ENCODE peak calls at places on chromosomes 1 and 21, in six cellular contexts. I is GM12865, A is stomach, F is astrocyte of the cerebellum, M is psoas muscle, D is RWPE1. K is an unnamed sample.

GRCh38 chr21:36164427-36164784 is 7.8 kb downstream of the DOP1B start:
- DNase-seq in I (no peak), A (peak), F (no peak), M (no peak), D (no peak), K (no peak)

GRCh38 chr1:62068978-62069377 is 125.7 kb upstream of the L1TD1 start:
- DNase-seq in I (no peak), A (no peak), F (no peak), M (no peak), D (peak), K (no peak)

GRCh38 chr1:214791961-214792360 is 189.0 kb downstream of the CENPF start:
- DNase-seq in I (no peak), A (no peak), F (no peak), M (no peak), D (no peak), K (peak)

GRCh38 chr1:179714623-179715022 is 28.5 kb upstream of the FAM163A start:
- DNase-seq in I (no peak), A (no peak), F (no peak), M (no peak), D (no peak), K (no peak)

GRCh38 chr1:30753660-30754123 is 3.9 kb downstream of the LAPTM5 start:
- DNase-seq in I (peak), A (no peak), F (no peak), M (no peak), D (no peak), K (no peak)

GRCh38 chr1:12302798-12303447 is 73.1 kb downstream of the VPS13D start:
- DNase-seq in I (no peak), A (no peak), F (peak), M (no peak), D (no peak), K (no peak)

GRCh38 chr1:227318852-227319607 is 738 bp upstream of the CDC42BPA start:
- DNase-seq in I (no peak), A (peak), F (no peak), M (peak), D (peak), K (peak)

GRCh38 chr1:53266038-53266437 is 27.7 kb upstream of the MAGOH start:
- DNase-seq in I (no peak), A (no peak), F (no peak), M (no peak), D (peak), K (peak)

GRCh38 chr1:34762474-34763141 is 3.1 kb downstream of the GJB4 start:
- DNase-seq in I (no peak), A (no peak), F (no peak), M (no peak), D (peak), K (no peak)

GRCh38 chr1:100077525-100077924 is 55.2 kb downstream of the SASS6 start:
- DNase-seq in I (peak), A (no peak), F (peak), M (no peak), D (no peak), K (no peak)

GRCh38 chr1:164647211-164647610 is 88.2 kb downstream of the PBX1 start:
- DNase-seq in I (no peak), A (no peak), F (no peak), M (no peak), D (no peak), K (no peak)

GRCh38 chr1:12540580-12541273 is 77.3 kb downstream of the DHRS3 start:
- DNase-seq in I (no peak), A (no peak), F (no peak), M (no peak), D (no peak), K (no peak)

GRCh38 chr1:202812176-202813026 is 1.6 kb downstream of the PCAT6 start:
- DNase-seq in I (no peak), A (no peak), F (no peak), M (no peak), D (peak), K (no peak)

GRCh38 chr1:68228833-68229232 is 3.5 kb downstream of the WLS start:
- DNase-seq in I (no peak), A (no peak), F (no peak), M (no peak), D (no peak), K (no peak)

GRCh38 chr1:43879414-43879813 is 54.2 kb upstream of the ARTN start:
- DNase-seq in I (no peak), A (no peak), F (peak), M (no peak), D (peak), K (peak)

GRCh38 chr21:16580661-16581060 is 850.9 kb downstream of the USP25 start:
- DNase-seq in I (no peak), A (no peak), F (no peak), M (no peak), D (no peak), K (no peak)

GRCh38 chr1:67802565-67802964 is 30.7 kb downstream of the GNG12 start:
- DNase-seq in I (no peak), A (no peak), F (no peak), M (no peak), D (no peak), K (no peak)

GRCh38 chr21:35212393-35213127 is 163.5 kb upstream of the RUNX1 start:
- DNase-seq in I (no peak), A (no peak), F (no peak), M (no peak), D (no peak), K (peak)

GRCh38 chr21:40047993-40048730 is 180.9 kb downstream of the PCP4 start:
- DNase-seq in I (no peak), A (no peak), F (no peak), M (peak), D (no peak), K (peak)

GRCh38 chr1:27176323-27176722 is 21.4 kb upstream of the SLC9A1 start:
- DNase-seq in I (no peak), A (no peak), F (no peak), M (no peak), D (no peak), K (no peak)

GRCh38 chr1:55321947-55322346 is 106.8 kb upstream of the USP24 start:
- DNase-seq in I (no peak), A (no peak), F (no peak), M (no peak), D (no peak), K (peak)

GRCh38 chr1:114113801-114114750 is 39.6 kb downstream of the SYT6 start:
- DNase-seq in I (no peak), A (no peak), F (no peak), M (no peak), D (peak), K (no peak)

GRCh38 chr1:157155658-157156057 is 17.5 kb upstream of the ETV3 start:
- DNase-seq in I (no peak), A (no peak), F (no peak), M (peak), D (no peak), K (no peak)

GRCh38 chr21:39696620-39697019 is 48.4 kb upstream of the IGSF5 start:
- DNase-seq in I (no peak), A (no peak), F (no peak), M (no peak), D (no peak), K (no peak)

GRCh38 chr1:192260076-192260475 is 56.7 kb upstream of the RGS21 start:
- DNase-seq in I (no peak), A (no peak), F (no peak), M (no peak), D (no peak), K (no peak)

GRCh38 chr1:116763787-116764465 is 9.7 kb downstream of the CD2 start:
- DNase-seq in I (peak), A (peak), F (no peak), M (no peak), D (peak), K (no peak)

GRCh38 chr1:8663090-8663802 is 154.2 kb downstream of the RERE start:
- DNase-seq in I (no peak), A (no peak), F (no peak), M (no peak), D (no peak), K (no peak)

GRCh38 chr1:188937965-188938551 is 1539.6 kb downstream of the BRINP3 start:
- DNase-seq in I (no peak), A (no peak), F (no peak), M (no peak), D (no peak), K (no peak)

GRCh38 chr1:67869233-67869632 is 36.0 kb upstream of the GNG12 start:
- DNase-seq in I (no peak), A (no peak), F (no peak), M (no peak), D (no peak), K (no peak)

GRCh38 chr1:71677541-71677940 is 596.7 kb upstream of the ZRANB2 start:
- DNase-seq in I (no peak), A (no peak), F (no peak), M (no peak), D (no peak), K (no peak)

DNA sequence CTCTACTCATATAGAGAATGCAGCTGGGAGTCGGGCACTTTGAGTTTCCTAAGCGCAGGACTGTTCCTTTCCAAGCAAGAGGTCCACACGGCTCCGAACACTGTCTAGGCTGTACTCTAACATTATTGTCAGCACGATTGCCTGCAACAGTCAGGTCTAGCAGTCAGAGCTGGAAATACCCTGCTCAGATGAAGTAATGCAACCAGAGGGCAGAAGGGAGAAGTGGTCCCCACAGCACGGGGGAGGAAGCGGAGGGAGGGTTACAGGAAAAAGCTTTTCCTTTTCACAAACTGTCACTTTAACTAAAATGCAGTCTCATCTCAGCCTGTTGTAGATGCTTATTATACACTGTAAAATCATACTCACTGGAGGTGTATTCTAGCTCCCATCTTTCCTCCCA is 98.9 kb upstream of the SLC44A3 start:
- DNase-seq in I (peak), A (no peak), F (no peak), M (no peak), D (no peak), K (no peak)
- TF ChIP-seq CTCF in I (no peak), A (no peak), F (no peak), M (no peak), D (no peak), K (no peak)

GRCh38 chr21:38121888-38122705 is 134.7 kb upstream of the KCNJ15 start:
- DNase-seq in I (no peak), A (no peak), F (no peak), M (no peak), D (no peak), K (no peak)

GRCh38 chr21:38129711-38130110 is 127.1 kb upstream of the KCNJ15 start:
- DNase-seq in I (no peak), A (no peak), F (no peak), M (no peak), D (no peak), K (no peak)

GRCh38 chr21:38123626-38124025 is 133.2 kb upstream of the KCNJ15 start:
- DNase-seq in I (no peak), A (no peak), F (no peak), M (no peak), D (no peak), K (no peak)

GRCh38 chr21:38120984-38121855 is 135.6 kb upstream of the KCNJ15 start:
- DNase-seq in I (no peak), A (no peak), F (no peak), M (no peak), D (no peak), K (no peak)

DNA sequence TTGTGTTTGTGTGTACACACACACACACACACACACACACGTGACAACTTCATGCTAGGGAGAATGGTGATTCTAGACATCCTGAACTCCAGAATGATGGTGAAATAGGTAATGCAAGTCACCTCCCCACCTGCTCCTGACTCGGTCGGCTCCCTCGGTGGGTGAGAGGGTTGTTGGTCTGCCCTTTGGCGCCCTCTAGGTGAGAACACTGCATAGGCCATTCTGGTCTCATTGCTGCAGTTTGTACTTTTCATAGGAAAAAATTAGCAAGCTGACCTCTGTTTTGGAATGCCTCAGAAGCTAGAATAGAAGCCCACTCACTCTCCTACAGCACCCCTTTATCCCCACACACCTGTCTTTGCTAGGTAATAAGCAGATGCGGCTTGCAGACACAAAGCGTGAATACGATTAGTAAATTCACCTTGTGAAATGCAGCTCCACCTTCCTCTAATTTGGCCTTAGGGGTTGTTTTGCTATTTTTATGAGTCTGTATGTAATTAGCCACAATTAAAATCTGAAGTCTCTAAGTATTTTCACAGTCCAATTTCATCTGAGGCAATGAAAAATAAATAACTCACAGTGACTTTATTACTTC is 130.0 kb upstream of the KCNJ15 start:
- DNase-seq in I (peak), A (peak), F (peak), M (peak), D (peak), K (peak)
- TF ChIP-seq CTCF in I (peak), A (no peak), F (peak), M (peak), D (peak), K (peak)

GRCh38 chr1:15885701-15886612 is 38.5 kb downstream of the SPEN start:
- DNase-seq in I (peak), A (peak), F (peak), M (peak), D (peak), K (peak)
- TF ChIP-seq CTCF in I (no peak), A (no peak), F (peak), M (no peak), D (no peak), K (peak)

DNA sequence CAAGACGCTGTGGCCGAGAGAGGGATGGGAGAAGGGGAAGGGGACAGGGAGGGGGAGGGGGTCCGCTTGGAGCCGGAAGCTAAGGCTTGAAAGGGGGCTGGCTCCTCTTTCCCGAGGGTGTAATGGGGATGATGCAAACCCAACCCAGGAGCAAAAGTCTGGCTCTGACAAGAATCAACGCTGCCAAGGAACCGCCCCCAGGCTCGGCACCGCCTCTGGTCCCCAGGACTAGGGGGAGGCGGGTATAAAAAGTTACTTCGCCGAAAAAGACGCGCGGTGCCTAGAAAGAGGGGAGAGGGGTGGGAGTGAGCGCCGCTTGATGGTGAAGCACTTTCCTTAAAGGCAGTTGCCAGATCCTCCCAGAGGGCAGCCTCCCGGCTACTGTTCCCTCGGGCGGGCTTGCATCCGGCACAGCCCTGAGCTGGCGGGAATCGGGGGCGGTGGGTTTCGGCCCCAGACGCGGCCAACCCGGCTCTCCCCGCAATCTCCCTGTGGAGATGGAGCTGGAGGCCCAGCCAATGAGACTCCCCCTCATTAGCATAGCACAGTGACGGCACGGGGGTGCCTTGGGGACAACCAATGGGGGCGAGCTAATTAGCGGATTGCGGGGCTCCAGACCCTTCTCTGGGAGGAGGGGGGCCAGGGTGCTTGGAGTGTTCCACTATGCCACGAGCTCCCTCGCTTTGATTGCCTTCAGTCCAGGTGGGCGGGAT is at the start of gene KCNT2:
- DNase-seq in I (no peak), A (peak), F (peak), M (peak), D (peak), K (no peak)
- TF ChIP-seq CTCF in I (no peak), A (no peak), F (peak), M (no peak), D (no peak), K (no peak)

DNA sequence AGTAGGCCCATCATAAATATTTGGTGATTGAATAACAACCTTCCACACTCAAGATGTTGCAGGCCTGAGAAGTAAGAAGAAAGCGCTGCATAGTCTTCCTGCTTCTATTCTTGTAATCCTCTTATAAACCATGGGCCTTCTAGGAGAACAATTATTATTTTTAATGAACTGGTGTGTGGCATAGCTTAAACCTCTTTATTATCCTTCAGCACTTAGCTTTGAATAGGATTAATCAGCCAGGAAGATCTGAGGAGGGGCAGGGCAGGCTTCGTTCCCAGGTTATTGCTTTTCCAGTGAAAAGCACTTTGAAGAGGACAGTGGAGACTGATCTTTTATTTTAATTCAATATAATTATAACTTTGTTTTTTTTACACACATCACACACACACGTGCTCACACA is 42.3 kb downstream of the KIF26B start:
- DNase-seq in I (no peak), A (no peak), F (no peak), M (no peak), D (no peak), K (no peak)
- TF ChIP-seq CTCF in I (no peak), A (no peak), F (no peak), M (no peak), D (no peak), K (no peak)

DNA sequence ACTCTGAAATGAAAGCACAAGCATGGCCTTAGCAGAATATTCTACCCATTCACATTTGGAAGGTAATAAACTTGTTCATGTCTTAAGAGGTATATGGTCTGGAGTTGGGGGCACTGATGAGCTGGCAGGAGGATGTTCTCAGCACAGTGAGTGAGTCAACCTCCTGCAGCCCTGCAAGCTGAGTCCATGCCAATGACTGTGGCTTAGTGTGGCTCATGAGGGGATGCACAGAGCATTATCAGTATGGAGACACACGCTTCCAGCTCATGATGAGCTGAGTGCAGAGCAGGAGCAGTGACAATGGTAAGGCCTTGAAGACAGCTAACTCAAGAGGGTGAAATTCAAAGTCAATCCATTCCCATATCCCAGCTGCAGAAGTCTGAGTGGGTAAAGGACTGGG is 102.3 kb downstream of the TNFSF18 start:
- DNase-seq in I (no peak), A (no peak), F (no peak), M (no peak), D (peak), K (peak)
- TF ChIP-seq CTCF in I (no peak), A (no peak), F (no peak), M (no peak), D (no peak), K (no peak)

GRCh38 chr21:24895885-24896734 is 711.2 kb downstream of the MRPL39 start:
- DNase-seq in I (peak), A (peak), F (peak), M (no peak), D (no peak), K (peak)
- TF ChIP-seq CTCF in I (peak), A (no peak), F (peak), M (no peak), D (peak), K (peak)

GRCh38 chr21:29423521-29423920 is 124.8 kb downstream of the BACH1 start:
- DNase-seq in I (no peak), A (no peak), F (no peak), M (no peak), D (no peak), K (no peak)
- TF ChIP-seq CTCF in I (no peak), A (no peak), F (no peak), M (no peak), D (no peak), K (no peak)

K was measured in HFFc6.